ENCODE peak calls at places on chromosomes 7 and 10, in seven cellular contexts. U, B, K, J, G, F and A are unnamed samples.

GRCh38 chr7:95427914-95428516 is 6.8 kb downstream of the PON2 start:
- DNase-seq in U (no peak), F (peak), B (no peak), K (no peak), G (no peak), J (no peak), A (no peak)

GRCh38 chr10:119680050-119680449 is 28.9 kb downstream of the BAG3 start:
- DNase-seq in G (peak), U (no peak), J (peak), K (no peak), B (no peak), F (no peak), A (peak)

GRCh38 chr7:132002343-132002968 is 446.0 kb upstream of the PODXL start:
- DNase-seq in U (no peak), J (peak), G (no peak), K (no peak), F (no peak), B (no peak), A (no peak)

GRCh38 chr7:37732253-37732652 is 48.7 kb downstream of the GPR141 start:
- DNase-seq in B (peak), G (no peak), K (peak), F (peak), U (no peak), J (no peak), A (peak)

GRCh38 chr10:52346394-52347326 is 32.6 kb downstream of the DKK1 start:
- DNase-seq in F (peak), J (no peak), G (no peak), U (no peak), K (no peak), B (no peak), A (no peak)

GRCh38 chr10:73950569-73950968 is 39.6 kb downstream of the PLAU start:
- DNase-seq in U (peak), J (no peak), F (peak), B (no peak), G (no peak), K (no peak), A (no peak)

GRCh38 chr7:138226001-138226476 is 149.8 kb downstream of the AKR1D1 start:
- DNase-seq in F (no peak), G (no peak), B (no peak), K (peak), U (no peak), J (peak), A (peak)

GRCh38 chr10:127227663-127228062 is 31.3 kb upstream of the INSYN2A start:
- DNase-seq in J (no peak), B (no peak), K (no peak), G (no peak), U (no peak), F (no peak), A (no peak)

GRCh38 chr7:66296001-66296521 is 90.9 kb downstream of the TPST1 start:
- DNase-seq in F (no peak), B (no peak), K (no peak), G (peak), U (no peak), J (peak), A (peak)

GRCh38 chr10:70812814-70813213 is 2.9 kb upstream of the SGPL1 start:
- DNase-seq in F (no peak), B (no peak), J (no peak), U (no peak), G (no peak), K (no peak), A (no peak)

GRCh38 chr7:90631502-90631901 is 35.4 kb downstream of the CDK14 start:
- DNase-seq in U (no peak), B (no peak), G (no peak), F (no peak), K (no peak), J (no peak), A (no peak)

GRCh38 chr7:82932516-82932915 is 230.2 kb downstream of the PCLO start:
- DNase-seq in G (no peak), F (no peak), K (no peak), U (no peak), B (no peak), J (no peak), A (no peak)

GRCh38 chr7:152354061-152354460 is 81.7 kb downstream of the KMT2C start:
- DNase-seq in J (peak), U (no peak), F (no peak), K (no peak), G (peak), B (no peak), A (peak)

GRCh38 chr7:45993621-45994020 is 72.5 kb upstream of the IGFBP3 start:
- DNase-seq in F (no peak), B (no peak), G (no peak), K (no peak), J (no peak), U (no peak), A (no peak)

GRCh38 chr10:92640110-92640509 is 47.2 kb downstream of the KIF11 start:
- DNase-seq in K (no peak), F (no peak), B (no peak), U (no peak), J (peak), G (peak), A (peak)

GRCh38 chr7:158240801-158241200 is 346.8 kb downstream of the PTPRN2 start:
- DNase-seq in F (no peak), B (no peak), K (no peak), G (no peak), J (no peak), U (no peak), A (no peak)

GRCh38 chr7:38069052-38069451 is 109.0 kb upstream of the STARD3NL start:
- DNase-seq in F (no peak), U (no peak), B (no peak), J (no peak), K (no peak), G (no peak), A (no peak)

GRCh38 chr7:105656922-105657521 is 75.7 kb upstream of the EFCAB10 start:
- DNase-seq in J (no peak), U (no peak), F (peak), B (peak), K (no peak), G (peak), A (peak)

GRCh38 chr10:22599048-22599561 is 115.3 kb downstream of the PIP4K2A start:
- DNase-seq in J (peak), B (no peak), G (peak), U (no peak), F (no peak), K (no peak), A (peak)

GRCh38 chr7:80775481-80775880 is 137.0 kb downstream of the CD36 start:
- DNase-seq in J (no peak), U (no peak), K (no peak), B (no peak), G (no peak), F (no peak), A (no peak)

GRCh38 chr7:46625032-46625431 is 704.0 kb upstream of the IGFBP3 start:
- DNase-seq in B (no peak), F (peak), U (no peak), G (no peak), K (no peak), J (no peak), A (no peak)

GRCh38 chr7:28674359-28674782 is 262.1 kb downstream of the CREB5 start:
- DNase-seq in B (no peak), J (peak), K (no peak), U (no peak), G (no peak), F (no peak), A (no peak)

GRCh38 chr7:106397994-106398393 is 113.2 kb upstream of the NAMPT start:
- DNase-seq in U (no peak), B (no peak), K (no peak), G (no peak), F (no peak), J (no peak), A (no peak)

GRCh38 chr7:22561895-22562593 is 62.1 kb upstream of the STEAP1B start:
- DNase-seq in J (peak), K (no peak), G (no peak), B (no peak), U (no peak), F (no peak), A (peak)

GRCh38 chr10:89228136-89228535 is 21.0 kb upstream of the CH25H start:
- DNase-seq in K (no peak), F (no peak), B (no peak), G (no peak), U (no peak), J (no peak), A (no peak)

GRCh38 chr7:33050425-33051318 is 11.9 kb downstream of the NT5C3A start:
- DNase-seq in J (peak), G (peak), U (no peak), F (peak), B (no peak), K (no peak), A (peak)

GRCh38 chr7:127769696-127770400 is 117.9 kb downstream of the SND1 start:
- DNase-seq in J (peak), U (no peak), G (peak), F (no peak), K (no peak), B (no peak), A (peak)

GRCh38 chr7:28328822-28329615 is 83.3 kb upstream of the CREB5 start:
- DNase-seq in U (no peak), G (no peak), K (no peak), J (no peak), F (no peak), B (no peak), A (no peak)

GRCh38 chr10:97234403-97234802 is 48.6 kb upstream of the SLIT1 start:
- DNase-seq in J (peak), U (no peak), B (no peak), K (no peak), F (no peak), G (no peak), A (peak)

GRCh38 chr7:42914009-42914725 is 2.3 kb upstream of the C7orf25 start:
- DNase-seq in J (peak), K (no peak), G (peak), B (no peak), U (peak), F (no peak), A (peak)

GRCh38 chr10:28947209-28947608 is 269.9 kb downstream of the BAMBI start:
- DNase-seq in U (no peak), J (peak), K (no peak), G (no peak), F (no peak), B (peak), A (peak)

GRCh38 chr10:87660484-87661133 is 931 bp downstream of the PAPSS2 start:
- DNase-seq in G (peak), K (peak), F (no peak), J (peak), U (peak), B (no peak), A (peak)

GRCh38 chr7:85135931-85136330 is 50.9 kb downstream of the SEMA3D start:
- DNase-seq in G (peak), F (no peak), J (peak), U (no peak), B (no peak), K (no peak), A (peak)

GRCh38 chr10:34666008-34666700 is 148.9 kb downstream of the PARD3 start:
- DNase-seq in B (no peak), F (peak), U (no peak), J (peak), G (peak), K (no peak), A (peak)

GRCh38 chr10:22737587-22737986 is 23.2 kb upstream of the PIP4K2A start:
- DNase-seq in F (no peak), K (no peak), J (peak), G (no peak), U (no peak), B (no peak), A (peak)

GRCh38 chr7:7858559-7858958 is 110.0 kb upstream of the GLCCI1 start:
- DNase-seq in B (no peak), K (no peak), U (no peak), F (no peak), J (no peak), G (no peak), A (no peak)

DNA sequence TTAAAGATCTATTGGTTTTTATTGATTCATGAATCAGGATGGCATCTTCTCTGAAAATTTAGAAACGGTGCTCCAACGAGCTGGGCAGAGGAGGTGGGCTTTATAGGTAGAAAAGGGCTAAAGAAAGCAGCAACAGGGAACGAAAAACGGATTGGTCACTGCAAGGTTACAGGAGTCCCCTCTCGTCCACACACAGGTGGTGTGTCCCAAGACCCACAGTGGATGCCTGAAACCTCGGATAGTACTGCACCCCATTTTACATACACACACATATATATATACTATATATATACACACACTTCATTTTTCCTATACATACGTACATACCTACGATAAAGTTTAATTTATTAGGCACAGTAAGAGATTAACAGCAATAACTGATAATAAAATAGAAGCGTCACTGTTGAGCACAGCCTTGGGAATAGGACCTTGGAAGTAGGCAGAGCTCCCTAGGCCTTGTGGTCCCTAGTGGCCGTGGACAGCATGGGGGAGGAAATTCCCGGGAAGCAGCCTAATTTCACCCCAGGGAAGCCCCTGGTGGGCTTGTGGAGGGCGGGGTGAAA is 737 bp upstream of the NUB1 start:
- DNase-seq in J (no peak), G (no peak), B (no peak), F (no peak), U (no peak), K (no peak), A (no peak)
- H3K4me3 ChIP-seq in J (no peak), G (peak), B (no peak), F (peak), U (peak), K (no peak), A (peak)

GRCh38 chr10:102648269-102648888 is 4.1 kb downstream of the TRIM8 start:
- DNase-seq in U (no peak), J (no peak), B (no peak), K (no peak), F (no peak), G (no peak), A (no peak)
- H3K4me3 ChIP-seq in U (peak), J (peak), B (peak), K (peak), F (no peak), G (no peak), A (peak)

DNA sequence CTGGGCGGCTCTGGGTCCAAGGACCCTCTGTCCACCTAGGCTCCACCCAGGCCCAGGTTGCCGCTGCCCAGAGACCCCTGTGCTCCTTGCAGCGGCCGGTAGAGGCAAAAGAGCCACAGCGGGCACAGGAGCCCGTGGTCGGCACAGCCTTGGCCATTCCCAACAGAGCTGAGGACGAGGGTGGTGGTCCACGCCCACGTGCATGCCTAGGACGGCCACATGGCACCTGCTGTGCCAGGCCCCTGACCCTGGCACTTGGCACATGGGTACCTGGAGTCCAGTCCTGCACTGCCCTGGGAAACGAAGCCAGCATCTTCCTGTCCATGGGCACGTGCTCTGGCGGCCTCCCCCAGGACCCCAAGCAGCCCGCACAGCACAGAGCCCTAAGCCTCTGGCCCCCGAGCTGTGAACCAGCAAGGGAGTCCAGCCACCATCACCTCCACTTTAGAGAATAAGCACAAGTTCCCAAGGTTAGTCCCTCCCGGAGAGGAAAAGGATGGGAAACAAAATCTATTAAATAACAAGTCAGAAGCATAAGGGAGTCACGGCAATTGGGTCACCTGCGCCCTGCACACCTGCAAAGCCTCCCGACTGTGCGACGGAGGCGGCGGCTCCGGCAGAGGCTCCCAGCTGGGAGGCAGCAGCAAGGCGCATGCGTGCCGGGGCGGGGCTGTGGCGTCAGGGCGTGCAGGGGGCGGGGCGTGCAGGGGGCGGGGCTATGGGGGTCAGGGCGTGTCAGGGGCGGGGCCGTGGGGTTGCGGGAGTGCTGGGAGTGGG is 59.1 kb downstream of the STK32C start:
- DNase-seq in K (no peak), G (no peak), U (no peak), F (peak), B (no peak), J (no peak), A (peak)
- H3K4me3 ChIP-seq in K (no peak), G (no peak), U (no peak), F (peak), B (no peak), J (no peak), A (peak)

GRCh38 chr10:124695259-124695658 is 48.9 kb downstream of the FAM53B start:
- DNase-seq in G (no peak), F (no peak), U (no peak), B (no peak), K (no peak), J (no peak), A (no peak)

GRCh38 chr10:124697837-124698559 is 46.2 kb downstream of the FAM53B start:
- DNase-seq in K (no peak), G (no peak), J (no peak), U (peak), F (peak), B (no peak), A (no peak)

GRCh38 chr10:124694467-124695195 is 49.5 kb downstream of the FAM53B start:
- DNase-seq in G (no peak), J (no peak), K (no peak), U (no peak), F (no peak), B (no peak), A (no peak)

GRCh38 chr10:124697443-124697836 is 46.7 kb downstream of the FAM53B start:
- DNase-seq in U (no peak), K (no peak), F (no peak), J (no peak), B (no peak), G (no peak), A (no peak)

DNA sequence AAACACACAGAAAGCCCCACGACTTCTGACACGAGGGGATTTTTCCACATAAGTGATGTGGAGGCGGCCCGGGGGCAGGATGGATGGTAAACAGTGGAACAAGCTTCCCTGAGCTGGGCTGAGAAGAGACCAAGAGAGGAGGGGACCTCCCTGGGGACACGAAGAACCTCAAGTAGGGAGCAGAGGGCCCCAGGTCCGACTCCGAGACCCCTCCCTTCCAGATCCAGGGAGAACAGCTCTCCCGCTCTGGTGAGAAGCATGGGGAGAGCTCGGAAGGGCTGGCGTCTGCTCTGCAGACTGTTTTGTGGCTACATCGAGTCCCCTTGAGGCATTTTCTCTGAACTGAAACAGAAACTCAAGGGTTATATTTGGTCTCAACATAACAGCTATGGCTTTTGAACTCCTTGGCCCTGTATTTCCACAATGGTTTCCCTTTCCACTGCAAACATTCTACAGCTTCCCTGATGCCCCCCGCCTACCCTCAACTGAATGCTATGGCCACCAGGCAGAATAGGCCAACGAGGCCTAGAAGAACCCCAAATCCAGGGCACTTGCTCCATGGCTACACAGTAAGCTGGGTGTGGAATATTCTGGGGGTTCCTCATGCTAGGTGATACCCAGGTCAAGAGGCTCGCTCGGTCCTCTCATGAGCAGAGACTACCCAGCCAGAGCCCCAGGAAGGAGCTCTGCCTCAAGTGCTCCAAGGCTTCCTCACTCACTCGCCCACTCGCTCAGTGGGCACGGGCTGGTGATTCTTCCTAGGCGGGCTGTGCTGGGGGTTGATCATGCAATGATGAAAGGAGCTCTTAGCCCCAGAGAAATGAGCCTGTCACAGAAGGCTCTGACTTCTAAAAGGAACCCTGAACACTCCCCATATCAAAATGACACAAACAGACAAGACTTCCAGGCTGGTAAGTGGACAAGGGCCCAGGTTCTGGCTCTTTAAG is 47.5 kb downstream of the FAM53B start:
- DNase-seq in J (no peak), G (no peak), U (no peak), B (no peak), K (no peak), F (no peak), A (no peak)
- H3K4me3 ChIP-seq in J (no peak), G (no peak), U (no peak), B (no peak), K (no peak), F (no peak), A (no peak)

GRCh38 chr7:74182453-74183090 is 8.4 kb downstream of the EIF4H start:
- DNase-seq in K (no peak), B (no peak), U (peak), J (no peak), G (no peak), F (no peak), A (no peak)
- H3K4me3 ChIP-seq in K (no peak), B (no peak), U (no peak), J (no peak), G (no peak), F (no peak), A (no peak)

GRCh38 chr10:58950618-58951017 is 225.8 kb upstream of the PHYHIPL start:
- DNase-seq in J (peak), U (no peak), F (no peak), G (peak), K (no peak), B (no peak), A (no peak)
- H3K4me3 ChIP-seq in J (no peak), U (no peak), F (no peak), G (no peak), K (no peak), B (no peak), A (no peak)

GRCh38 chr10:125155669-125156068 is 4.7 kb downstream of the CTBP2 start:
- DNase-seq in F (no peak), J (no peak), U (no peak), B (no peak), G (peak), K (no peak), A (no peak)
- H3K4me3 ChIP-seq in F (no peak), J (no peak), U (no peak), B (no peak), G (no peak), K (no peak), A (no peak)

GRCh38 chr10:62632071-62632809 is 172.3 kb upstream of the ADO start:
- DNase-seq in G (no peak), J (peak), F (no peak), B (no peak), K (peak), U (no peak), A (no peak)
- H3K4me3 ChIP-seq in G (no peak), J (no peak), F (no peak), B (no peak), K (no peak), U (no peak), A (no peak)